ENCODE peak calls at places on chromosomes 4 and X, in nine cellular contexts. Q is mesendoderm; T is PC-3; K is psoas muscle; S is CD8-positive, alpha-beta memory T cell; B is breast epithelium; H is prostate gland; Y is cardiac muscle cell; E is lower lobe of right lung. J is an unnamed sample.
A peak's percentile ranks its signal among the peaks of the same experiment; 100 is the strongest.

GRCh38 chrX:17242470-17242869 is 132.5 kb upstream of the NHS start:
- DNase-seq in Q (peak; percentile 19), T (peak; percentile 78), K (no peak), S (peak; percentile 1), B (no peak), H (peak; percentile 34), Y (peak; percentile 70), E (no peak), J (no peak)

GRCh38 chr4:82748176-82748575 is 50.4 kb downstream of the SCD5 start:
- DNase-seq in Q (no peak), T (no peak), K (no peak), S (no peak), B (no peak), H (no peak), Y (no peak), E (no peak), J (no peak)

GRCh38 chrX:9785944-9786741 is at the start of gene SHROOM2:
- DNase-seq in Q (no peak), T (peak; percentile 23), K (no peak), S (no peak), B (no peak), H (no peak), Y (peak; percentile 72), E (peak; percentile 48), J (peak; percentile 11)

GRCh38 chr4:183320211-183321068 is at the start of gene CLDN22:
- DNase-seq in Q (no peak), T (no peak), K (no peak), S (no peak), B (no peak), H (no peak), Y (no peak), E (no peak), J (no peak)

GRCh38 chr4:147596377-147596776 is 20.8 kb upstream of the TMEM184C start:
- DNase-seq in Q (no peak), T (peak; percentile 24), K (no peak), S (no peak), B (no peak), H (no peak), Y (no peak), E (no peak), J (no peak)

GRCh38 chr4:88003261-88003660 is 4.2 kb upstream of the PKD2 start:
- DNase-seq in Q (peak; percentile 35), T (no peak), K (no peak), S (no peak), B (no peak), H (no peak), Y (no peak), E (no peak), J (no peak)

GRCh38 chr4:850323-850945 is 24.5 kb upstream of the CPLX1 start:
- DNase-seq in Q (no peak), T (no peak), K (peak; percentile 26), S (no peak), B (no peak), H (no peak), Y (no peak), E (peak; percentile 34), J (no peak)

GRCh38 chr4:26726655-26727387 is 133.8 kb upstream of the STIM2 start:
- DNase-seq in Q (no peak), T (no peak), K (no peak), S (no peak), B (no peak), H (no peak), Y (peak; percentile 53), E (no peak), J (no peak)

GRCh38 chr4:102390438-102390837 is 45.2 kb upstream of the SLC39A8 start:
- DNase-seq in Q (no peak), T (peak; percentile 60), K (no peak), S (no peak), B (no peak), H (no peak), Y (no peak), E (no peak), J (no peak)

GRCh38 chr4:173763374-173763773 is 233.3 kb upstream of the HAND2 start:
- DNase-seq in Q (no peak), T (no peak), K (no peak), S (no peak), B (no peak), H (no peak), Y (no peak), E (no peak), J (peak; percentile 13)

GRCh38 chr4:16034010-16034829 is 49.6 kb downstream of the PROM1 start:
- DNase-seq in Q (no peak), T (peak; percentile 75), K (no peak), S (no peak), B (no peak), H (no peak), Y (no peak), E (no peak), J (no peak)

GRCh38 chr4:79476196-79476595 is 68.2 kb upstream of the GK2 start:
- DNase-seq in Q (no peak), T (no peak), K (peak; percentile 49), S (no peak), B (no peak), H (no peak), Y (no peak), E (no peak), J (peak; percentile 5)

GRCh38 chr4:16122784-16123183 is 39.0 kb upstream of the PROM1 start:
- DNase-seq in Q (no peak), T (no peak), K (no peak), S (peak; percentile 1), B (no peak), H (no peak), Y (no peak), E (no peak), J (no peak)

GRCh38 chrX:23954396-23954795 is 46.6 kb downstream of the CXorf58 start:
- DNase-seq in Q (peak; percentile 48), T (no peak), K (no peak), S (no peak), B (no peak), H (no peak), Y (no peak), E (no peak), J (no peak)

GRCh38 chrX:23952401-23952800 is 44.6 kb downstream of the CXorf58 start:
- DNase-seq in Q (no peak), T (no peak), K (no peak), S (no peak), B (no peak), H (no peak), Y (no peak), E (no peak), J (no peak)

GRCh38 chrX:23953908-23954269 is 46.1 kb downstream of the CXorf58 start:
- DNase-seq in Q (no peak), T (no peak), K (no peak), S (peak; percentile 6), B (no peak), H (no peak), Y (no peak), E (no peak), J (no peak)

DNA sequence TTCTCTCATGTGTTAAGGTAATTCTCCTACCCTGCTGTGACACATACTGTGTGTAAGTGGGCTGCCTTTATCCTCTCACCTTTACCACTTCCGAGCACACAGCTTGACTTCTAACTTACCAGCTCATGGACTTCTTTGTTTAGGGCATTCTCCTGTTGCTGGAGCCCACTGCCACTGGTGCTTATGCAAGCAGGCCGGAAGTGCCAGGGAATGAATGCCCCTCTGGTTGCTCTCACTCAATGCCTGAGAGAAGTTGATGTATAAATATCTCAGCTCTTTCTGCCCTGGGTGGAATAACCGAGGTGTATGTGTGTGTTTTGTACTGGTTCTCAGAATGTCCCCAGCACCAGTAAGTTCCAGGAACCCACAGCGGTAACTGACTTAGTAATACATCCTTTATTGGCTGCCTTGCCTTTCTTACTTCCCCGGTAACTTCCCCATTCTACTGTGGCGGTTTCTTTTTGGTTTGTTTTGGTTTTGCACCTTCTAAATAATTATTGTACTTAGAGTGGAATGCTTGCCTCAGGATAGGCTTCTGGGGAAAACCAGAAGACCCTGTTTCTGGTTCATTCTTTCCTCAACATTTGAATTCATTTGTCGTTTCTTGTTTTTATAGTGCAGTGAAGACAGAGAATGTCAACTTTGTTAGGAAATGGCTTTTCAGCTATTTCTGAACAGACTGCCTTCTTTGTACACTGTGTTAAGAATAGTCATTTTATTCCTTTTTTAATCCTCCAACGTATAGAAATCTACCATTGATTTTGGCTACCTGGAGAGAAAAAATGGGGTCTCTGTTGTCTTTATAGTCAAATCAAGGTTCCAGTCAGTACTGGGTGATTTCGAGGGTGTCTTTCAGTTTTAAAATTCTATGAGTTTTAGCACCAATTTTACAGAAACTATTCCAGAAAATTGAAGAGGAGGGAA is 45.4 kb downstream of the CXorf58 start:
- DNase-seq in Q (peak; percentile 76), T (no peak), K (no peak), S (peak; percentile 48), B (no peak), H (no peak), Y (peak; percentile 5), E (no peak), J (peak; percentile 10)
- H3K4me3 ChIP-seq in Q (no peak overlapping the region), T (no peak overlapping the region), K (no peak overlapping the region), S (peak overlapping the region; percentile 72), B (no peak overlapping the region), H (no peak overlapping the region), Y (no peak overlapping the region), E (no peak overlapping the region), J (peak overlapping the region; percentile 33)

GRCh38 chr4:2061208-2062131 is 2.3 kb downstream of the NAT8L start:
- DNase-seq in Q (no peak), T (no peak), K (peak; percentile 44), S (no peak), B (no peak), H (no peak), Y (no peak), E (peak; percentile 45), J (no peak)
- H3K27me3 ChIP-seq in Q (peaks cover 21% of the 10 kb centered on the region), T (no peaks in the 10 kb centered on the region), K (no peaks in the 10 kb centered on the region), S (no peaks in the 10 kb centered on the region), B (peaks cover 36% of the 10 kb centered on the region), H (peaks cover 12% of the 10 kb centered on the region), Y (peaks cover 21% of the 10 kb centered on the region), E (peaks cover 39% of the 10 kb centered on the region), J (no peaks in the 10 kb centered on the region)

DNA sequence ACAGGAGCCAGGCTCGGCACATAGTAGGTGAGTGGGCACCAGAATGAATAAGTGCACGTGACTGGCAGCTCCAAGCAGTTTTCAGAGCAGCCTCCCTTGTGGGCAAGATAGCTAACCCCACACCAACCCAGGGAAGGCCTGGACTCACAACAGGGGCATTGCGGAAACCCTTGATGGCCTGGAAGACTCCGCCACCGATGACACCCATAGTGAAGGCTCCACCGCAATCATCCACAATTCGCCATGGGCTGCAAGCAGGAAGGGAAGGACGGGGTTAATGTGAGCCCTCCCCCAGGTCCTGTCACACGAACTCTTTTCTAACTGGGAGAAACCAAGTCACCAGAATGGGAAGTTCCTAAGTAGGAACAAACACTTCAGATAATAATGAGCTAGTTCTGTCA is 957 bp downstream of the TIMM17B start:
- DNase-seq in Q (peak; percentile 54), T (no peak), K (no peak), S (no peak), B (no peak), H (no peak), Y (no peak), E (no peak), J (no peak)
- H3K36me3 ChIP-seq in Q (peaks cover 2% of the 10 kb centered on the region), T (peaks cover under 1% of the 10 kb centered on the region), K (peaks cover 38% of the 10 kb centered on the region), S (no peaks in the 10 kb centered on the region), B (no peaks in the 10 kb centered on the region), H (no peaks in the 10 kb centered on the region), Y (no peaks in the 10 kb centered on the region), E (peaks cover 24% of the 10 kb centered on the region), J (peaks cover 2% of the 10 kb centered on the region)

DNA sequence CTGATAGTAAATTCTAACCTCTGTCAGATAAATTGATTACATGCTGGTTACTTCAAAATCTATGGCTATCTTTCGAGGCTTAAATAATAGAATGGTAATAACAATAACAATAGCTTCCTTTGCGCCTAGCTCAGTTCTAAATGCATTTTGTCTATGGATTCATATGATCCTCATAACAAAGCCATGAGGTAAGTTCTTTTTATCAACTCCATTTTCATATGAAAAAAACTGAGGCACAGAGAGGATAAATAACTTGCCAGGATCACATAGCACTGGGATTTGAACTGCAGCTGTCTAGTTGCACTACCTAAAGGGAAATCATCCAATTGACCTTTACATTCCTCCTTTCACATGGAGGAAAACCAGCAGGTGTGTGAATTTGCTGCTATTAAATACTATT is 108.6 kb upstream of the ARX start:
- DNase-seq in Q (no peak), T (no peak), K (no peak), S (no peak), B (no peak), H (no peak), Y (no peak), E (no peak), J (no peak)
- H3K4me3 ChIP-seq in Q (no peak overlapping the region), T (no peak overlapping the region), K (no peak overlapping the region), S (no peak overlapping the region), B (no peak overlapping the region), H (no peak overlapping the region), Y (no peak overlapping the region), E (no peak overlapping the region), J (no peak overlapping the region)